ENCODE peak calls at places on chromosomes 5 and 9, in four cellular contexts. E is CD4-positive, alpha-beta T cell; N is RPMI8226; P is breast epithelium. J is an unnamed sample.

GRCh38 chr5:78895616-78896015 is 89.5 kb downstream of the ARSB start:
- DNase-seq in E (no peak), N (no peak), P (no peak), J (no peak)

GRCh38 chr5:169876376-169876775 is 103.9 kb downstream of the INSYN2B start:
- DNase-seq in E (no peak), N (no peak), P (no peak), J (no peak)

GRCh38 chr9:92655366-92655765 is 14.6 kb downstream of the IPPK start:
- DNase-seq in E (no peak), N (no peak), P (no peak), J (no peak)

GRCh38 chr9:77163889-77164288 is 13.4 kb upstream of the VPS13A start:
- DNase-seq in E (no peak), N (no peak), P (no peak), J (no peak)

GRCh38 chr5:59685806-59686205 is 207.7 kb downstream of the PDE4D start:
- DNase-seq in E (no peak), N (no peak), P (no peak), J (no peak)

GRCh38 chr5:65722575-65723424 is 795 bp downstream of the NLN start:
- DNase-seq in E (no peak), N (peak), P (no peak), J (no peak)

GRCh38 chr9:124784503-124784902 is 7.6 kb downstream of the OLFML2A start:
- DNase-seq in E (no peak), N (no peak), P (peak), J (no peak)

GRCh38 chr5:163104496-163104895 is 332.9 kb upstream of the CCNG1 start:
- DNase-seq in E (no peak), N (no peak), P (no peak), J (no peak)

GRCh38 chr5:42321800-42322199 is 101.4 kb upstream of the GHR start:
- DNase-seq in E (no peak), N (no peak), P (no peak), J (no peak)

GRCh38 chr5:43661102-43661501 is 58.1 kb downstream of the NNT start:
- DNase-seq in E (no peak), N (peak), P (no peak), J (no peak)

GRCh38 chr5:103345461-103345860 is 86.9 kb downstream of the MACIR start:
- DNase-seq in E (no peak), N (no peak), P (no peak), J (no peak)

GRCh38 chr5:134462761-134463160 is 51.1 kb upstream of the CDKN2AIPNL start:
- DNase-seq in E (no peak), N (no peak), P (no peak), J (no peak)

GRCh38 chr9:22395585-22396205 is 50.9 kb upstream of the DMRTA1 start:
- DNase-seq in E (no peak), N (no peak), P (no peak), J (no peak)

GRCh38 chr9:4499917-4500316 is 9.6 kb downstream of the SLC1A1 start:
- DNase-seq in E (no peak), N (peak), P (no peak), J (no peak)

GRCh38 chr5:90878549-90879196 is 320.1 kb downstream of the ADGRV1 start:
- DNase-seq in E (no peak), N (no peak), P (no peak), J (no peak)

GRCh38 chr5:132500931-132501628 is 10.5 kb upstream of the IRF1 start:
- DNase-seq in E (peak), N (peak), P (no peak), J (peak)

GRCh38 chr9:7123743-7124142 is 366.0 kb downstream of the KDM4C start:
- DNase-seq in E (no peak), N (no peak), P (no peak), J (no peak)

GRCh38 chr5:23446436-23446835 is 61.0 kb upstream of the PRDM9 start:
- DNase-seq in E (no peak), N (no peak), P (no peak), J (no peak)

GRCh38 chr5:42992035-42992570 is 48.0 kb downstream of the ANXA2R start:
- DNase-seq in E (peak), N (peak), P (peak), J (peak)

GRCh38 chr5:5979761-5980570 is 398.4 kb downstream of the MED10 start:
- DNase-seq in E (no peak), N (no peak), P (no peak), J (no peak)

GRCh38 chr5:55711531-55712022 is 547 bp downstream of the SLC38A9 start:
- DNase-seq in E (no peak), N (no peak), P (no peak), J (no peak)

GRCh38 chr5:148961261-148962199 is 101.3 kb downstream of the SH3TC2 start:
- DNase-seq in E (no peak), N (no peak), P (no peak), J (no peak)

GRCh38 chr9:27160636-27161035 is 51.6 kb downstream of the TEK start:
- DNase-seq in E (no peak), N (no peak), P (no peak), J (no peak)

GRCh38 chr5:159392881-159393280 is 62.6 kb upstream of the IL12B start:
- DNase-seq in E (no peak), N (no peak), P (no peak), J (no peak)

GRCh38 chr9:135144581-135145108 is 57.2 kb downstream of the OLFM1 start:
- DNase-seq in E (no peak), N (peak), P (no peak), J (no peak)

J was measured in CD8-positive, alpha-beta T cell.